ENCODE peak calls at places on chromosomes 11 and 22, in five cellular contexts. U is MM.1S, J is GM23338, D is PC-3, N is OCI-LY7. Y is an unnamed sample.

GRCh38 chr22:22164541-22165272 is 79.9 kb upstream of the VPREB1 start:
- DNase-seq in U (no peak), J (peak), D (no peak), N (peak), Y (no peak)

GRCh38 chr22:46893281-46894020 is 131.0 kb downstream of the TBC1D22A start:
- DNase-seq in U (no peak), J (no peak), D (no peak), N (no peak), Y (no peak)

GRCh38 chr22:37442537-37442936 is 15.3 kb upstream of the ELFN2 start:
- DNase-seq in U (no peak), J (no peak), D (peak), N (peak), Y (peak)

GRCh38 chr22:37228106-37229011 is 15.7 kb downstream of the RAC2 start:
- DNase-seq in U (no peak), J (no peak), D (peak), N (no peak), Y (peak)

GRCh38 chr11:1964348-1964747 is 17.2 kb downstream of the MRPL23 start:
- DNase-seq in U (no peak), J (no peak), D (no peak), N (no peak), Y (no peak)

GRCh38 chr11:76649964-76650363 is 20.6 kb downstream of the LRRC32 start:
- DNase-seq in U (no peak), J (no peak), D (no peak), N (no peak), Y (no peak)

GRCh38 chr11:59960502-59961381 is 3.1 kb upstream of the OOSP4A start:
- DNase-seq in U (no peak), J (no peak), D (no peak), N (no peak), Y (no peak)

GRCh38 chr22:37659066-37659896 is 758 bp downstream of the PDXP start:
- DNase-seq in U (peak), J (no peak), D (no peak), N (peak), Y (peak)

GRCh38 chr11:27820249-27820648 is 120.0 kb upstream of the BDNF start:
- DNase-seq in U (no peak), J (no peak), D (peak), N (no peak), Y (peak)

GRCh38 chr22:22979954-22980353 is 90.4 kb upstream of the GNAZ start:
- DNase-seq in U (no peak), J (no peak), D (no peak), N (no peak), Y (no peak)

GRCh38 chr11:110184466-110184865 is 91.3 kb downstream of the ZC3H12C start:
- DNase-seq in U (no peak), J (no peak), D (no peak), N (no peak), Y (no peak)

GRCh38 chr11:125671561-125671960 is 9.1 kb downstream of the ACRV1 start:
- DNase-seq in U (no peak), J (no peak), D (no peak), N (no peak), Y (no peak)

GRCh38 chr22:33851240-33851639 is 69.0 kb downstream of the LARGE1 start:
- DNase-seq in U (no peak), J (no peak), D (peak), N (peak), Y (peak)

GRCh38 chr11:65773784-65774411 is 6.9 kb downstream of the AP5B1 start:
- DNase-seq in U (no peak), J (no peak), D (no peak), N (peak), Y (peak)

GRCh38 chr11:2799881-2800654 is 85.5 kb downstream of the CDKN1C start:
- DNase-seq in U (no peak), J (no peak), D (no peak), N (no peak), Y (no peak)

DNA sequence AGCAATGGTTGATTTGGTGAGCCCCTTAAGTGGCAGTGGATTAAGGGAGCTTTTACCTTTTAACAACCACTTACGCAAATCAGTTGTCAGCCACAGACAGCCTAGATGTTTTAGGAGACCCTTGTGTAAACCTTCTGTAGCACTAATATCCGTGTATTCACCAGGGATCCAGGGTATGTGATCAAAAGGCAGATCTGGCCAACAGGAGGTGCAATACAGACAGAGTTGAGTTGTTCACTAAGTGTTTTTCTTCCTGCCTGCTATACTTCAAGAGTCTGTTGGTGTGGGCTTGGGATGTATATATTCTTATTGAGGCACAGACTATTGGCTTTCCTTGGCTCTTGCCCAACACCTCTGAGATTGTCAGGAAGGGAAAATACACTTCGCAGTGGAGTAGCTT is 175.1 kb downstream of the FAT3 start:
- DNase-seq in U (no peak), J (peak), D (no peak), N (no peak), Y (no peak)
- TF ChIP-seq EZH2phosphoT487 in U (no peak), J (no peak), D (no peak), N (no peak), Y (no peak)

DNA sequence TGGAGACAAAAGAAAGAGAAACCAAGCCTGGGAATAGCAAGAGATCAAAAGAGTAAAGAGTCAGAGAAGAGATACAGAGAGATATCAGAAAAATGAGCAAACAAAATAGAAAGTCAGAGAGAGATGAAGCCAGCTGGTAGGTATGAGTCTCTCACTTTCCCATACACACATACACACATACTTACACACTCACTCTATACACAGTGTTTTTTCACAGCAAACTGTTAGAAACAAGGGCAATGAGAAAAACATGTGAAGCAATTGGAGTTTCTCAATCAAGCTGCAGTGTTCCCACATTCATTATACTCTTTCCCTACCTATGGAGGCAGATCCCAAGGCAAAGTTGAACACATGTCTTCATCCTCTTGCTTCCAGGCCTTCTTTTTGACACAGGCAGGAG is 2.6 kb upstream of the NLRP10 start:
- DNase-seq in U (no peak), J (no peak), D (no peak), N (no peak), Y (peak)
- TF ChIP-seq EZH2phosphoT487 in U (no peak), J (no peak), D (no peak), N (no peak), Y (no peak)

GRCh38 chr22:39312410-39312809 is 7.0 kb downstream of the RPL3 start:
- DNase-seq in U (no peak), J (no peak), D (no peak), N (no peak), Y (peak)

GRCh38 chr22:39309364-39309861 is 10.0 kb downstream of the RPL3 start:
- DNase-seq in U (no peak), J (peak), D (no peak), N (peak), Y (peak)

GRCh38 chr22:39308614-39309363 is 10.6 kb downstream of the RPL3 start:
- DNase-seq in U (no peak), J (peak), D (peak), N (no peak), Y (peak)

GRCh38 chr22:39311592-39312400 is 7.6 kb downstream of the RPL3 start:
- DNase-seq in U (no peak), J (peak), D (no peak), N (no peak), Y (peak)

DNA sequence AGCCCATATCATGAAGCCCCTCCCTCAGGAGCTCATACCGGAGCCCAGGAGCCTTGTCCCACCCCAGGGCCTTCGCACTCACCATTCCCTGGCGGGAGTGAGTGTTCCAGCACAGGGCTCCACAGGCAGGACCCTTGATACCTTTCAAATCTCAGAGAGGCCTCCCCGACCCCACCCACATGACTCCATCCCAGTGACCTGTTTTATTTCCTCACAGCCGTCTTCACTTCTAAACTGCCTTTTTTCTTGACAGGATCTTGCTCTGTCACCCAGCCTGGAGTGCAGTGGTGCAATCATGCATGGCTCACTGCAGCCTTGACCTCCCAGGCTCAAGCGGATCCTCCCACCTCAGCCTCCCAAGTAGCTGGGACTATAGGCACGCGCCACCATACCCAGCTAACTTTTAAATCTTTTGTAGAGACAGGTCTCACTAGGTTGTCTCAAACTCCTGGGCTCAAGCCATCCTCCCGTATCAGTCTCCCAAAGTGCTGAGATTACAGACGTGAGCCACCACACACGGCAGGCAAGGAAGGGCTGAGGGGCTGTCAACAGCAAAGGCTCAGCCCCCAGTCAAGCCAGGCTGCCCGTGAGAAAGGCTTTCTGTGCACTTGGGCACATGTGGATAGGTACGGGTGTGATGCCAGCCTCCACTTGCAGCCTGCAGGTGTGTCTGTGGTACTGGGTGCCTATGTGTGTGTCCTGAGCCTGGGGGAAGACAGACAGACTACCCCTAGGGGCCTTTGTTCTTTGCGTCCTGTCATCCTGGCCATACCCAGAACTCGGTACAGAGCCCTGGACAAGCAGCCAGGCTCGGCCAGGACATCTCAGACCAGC is 9.3 kb downstream of the RPL3 start:
- DNase-seq in U (no peak), J (no peak), D (peak), N (peak), Y (peak)
- TF ChIP-seq EZH2phosphoT487 in U (no peak), J (no peak), D (no peak), N (no peak), Y (no peak)

GRCh38 chr22:17817079-17817478 is 42.8 kb upstream of the BID start:
- DNase-seq in U (no peak), J (no peak), D (no peak), N (no peak), Y (no peak)

GRCh38 chr22:17818166-17818565 is 43.9 kb upstream of the BID start:
- DNase-seq in U (no peak), J (no peak), D (no peak), N (no peak), Y (no peak)

GRCh38 chr22:17817511-17818065 is 43.3 kb upstream of the BID start:
- DNase-seq in U (no peak), J (no peak), D (no peak), N (no peak), Y (no peak)

GRCh38 chr22:17816649-17817048 is 42.4 kb upstream of the BID start:
- DNase-seq in U (no peak), J (no peak), D (no peak), N (no peak), Y (no peak)

GRCh38 chr22:17818649-17819048 is 44.4 kb upstream of the BID start:
- DNase-seq in U (no peak), J (no peak), D (no peak), N (no peak), Y (no peak)
- TF ChIP-seq EZH2phosphoT487 in U (no peak), J (no peak), D (no peak), N (no peak), Y (no peak)

GRCh38 chr22:49780992-49781782 is 46.5 kb downstream of the BRD1 start:
- DNase-seq in U (no peak), J (no peak), D (no peak), N (no peak), Y (no peak)
- TF ChIP-seq EZH2phosphoT487 in U (no peak), J (no peak), D (no peak), N (no peak), Y (no peak)

GRCh38 chr11:130737041-130737830 is 179.0 kb downstream of the SNX19 start:
- DNase-seq in U (no peak), J (no peak), D (no peak), N (no peak), Y (no peak)

GRCh38 chr11:130740819-130741218 is 175.5 kb downstream of the SNX19 start:
- DNase-seq in U (no peak), J (no peak), D (no peak), N (no peak), Y (peak)

GRCh38 chr11:130737866-130738431 is 178.3 kb downstream of the SNX19 start:
- DNase-seq in U (no peak), J (no peak), D (peak), N (no peak), Y (peak)

DNA sequence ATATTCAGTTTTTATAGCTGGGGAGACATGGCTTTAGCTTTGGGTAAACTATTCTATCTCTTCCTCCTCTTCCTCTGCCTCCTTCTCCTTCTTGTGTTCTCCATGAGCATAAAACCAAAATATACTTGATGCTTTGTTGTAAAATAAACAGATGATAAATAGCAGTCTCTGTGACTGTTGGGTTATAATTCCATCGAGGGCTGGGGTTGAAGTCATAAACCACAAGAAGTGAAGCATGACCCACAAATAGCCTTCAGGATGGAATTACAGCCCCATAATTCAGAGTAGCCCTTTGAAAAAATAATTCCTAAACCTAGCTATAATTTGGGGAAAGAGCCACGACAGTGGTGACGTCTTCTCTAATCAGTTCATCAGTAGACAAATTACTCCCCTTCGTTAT is 177.7 kb downstream of the SNX19 start:
- DNase-seq in U (no peak), J (no peak), D (peak), N (no peak), Y (peak)
- TF ChIP-seq EZH2phosphoT487 in U (no peak), J (no peak), D (no peak), N (no peak), Y (no peak)

GRCh38 chr22:27719535-27720227 is 81.9 kb downstream of the MN1 start:
- DNase-seq in U (no peak), J (peak), D (no peak), N (peak), Y (peak)
- TF ChIP-seq EZH2phosphoT487 in U (no peak), J (no peak), D (no peak), N (no peak), Y (no peak)

GRCh38 chr11:105211806-105212531 is 72.4 kb upstream of the CARD18 start:
- DNase-seq in U (no peak), J (no peak), D (peak), N (no peak), Y (no peak)
- TF ChIP-seq EZH2phosphoT487 in U (no peak), J (no peak), D (no peak), N (no peak), Y (no peak)